ENCODE peak calls at places on chromosomes 11 and 22, in four cellular contexts. Z is progenitor cell of endocrine pancreas, S is tibial nerve, J is GM13976. F is an unnamed sample.

GRCh38 chr11:114162719-114163123 is 103.2 kb downstream of the ZBTB16 start:
- DNase-seq in J (no peak), Z (no peak), S (peak; percentile 97), F (no peak)

GRCh38 chr11:114132944-114133394 is 73.5 kb downstream of the ZBTB16 start:
- DNase-seq in J (no peak), S (no peak), Z (no peak), F (no peak)

GRCh38 chr11:132621976-132622375 is 910.3 kb downstream of the OPCML start:
- DNase-seq in S (no peak), J (no peak), Z (no peak), F (no peak)

GRCh38 chr11:129643031-129643721 is 172.5 kb upstream of the TMEM45B start:
- DNase-seq in J (no peak), S (no peak), Z (no peak), F (no peak)

GRCh38 chr11:19955660-19956059 is 204.6 kb downstream of the DBX1 start:
- DNase-seq in S (no peak), J (no peak), Z (no peak), F (no peak)

GRCh38 chr11:125053167-125053566 is 9.9 kb upstream of the SLC37A2 start:
- DNase-seq in S (no peak), J (no peak), Z (no peak), F (no peak)

GRCh38 chr11:61268588-61269250 is 26.4 kb downstream of the VWCE start:
- DNase-seq in S (no peak), J (no peak), Z (no peak), F (no peak)

GRCh38 chr22:50729391-50730012 is 8.5 kb upstream of the ACR start:
- DNase-seq in J (no peak), Z (no peak), S (no peak), F (no peak)

GRCh38 chr22:47158457-47158856 is 396.0 kb downstream of the TBC1D22A start:
- DNase-seq in Z (no peak), S (no peak), J (no peak), F (no peak)

GRCh38 chr11:30583505-30584280 is 2.5 kb downstream of the MPPED2 start:
- DNase-seq in J (peak; percentile 9), S (no peak), Z (peak; percentile 9), F (peak; percentile 8)

GRCh38 chr11:72786305-72787261 is 7.3 kb downstream of the STARD10 start:
- DNase-seq in J (no peak), S (no peak), Z (peak; percentile 60), F (no peak)

GRCh38 chr11:74288911-74289310 is 22.5 kb downstream of the P4HA3 start:
- DNase-seq in S (no peak), Z (no peak), J (no peak), F (no peak)

GRCh38 chr22:42581762-42582716 is 28.3 kb downstream of the SERHL2 start:
- DNase-seq in Z (peak; percentile 58), J (peak; percentile 90), S (peak; percentile 72), F (peak; percentile 79)

DNA sequence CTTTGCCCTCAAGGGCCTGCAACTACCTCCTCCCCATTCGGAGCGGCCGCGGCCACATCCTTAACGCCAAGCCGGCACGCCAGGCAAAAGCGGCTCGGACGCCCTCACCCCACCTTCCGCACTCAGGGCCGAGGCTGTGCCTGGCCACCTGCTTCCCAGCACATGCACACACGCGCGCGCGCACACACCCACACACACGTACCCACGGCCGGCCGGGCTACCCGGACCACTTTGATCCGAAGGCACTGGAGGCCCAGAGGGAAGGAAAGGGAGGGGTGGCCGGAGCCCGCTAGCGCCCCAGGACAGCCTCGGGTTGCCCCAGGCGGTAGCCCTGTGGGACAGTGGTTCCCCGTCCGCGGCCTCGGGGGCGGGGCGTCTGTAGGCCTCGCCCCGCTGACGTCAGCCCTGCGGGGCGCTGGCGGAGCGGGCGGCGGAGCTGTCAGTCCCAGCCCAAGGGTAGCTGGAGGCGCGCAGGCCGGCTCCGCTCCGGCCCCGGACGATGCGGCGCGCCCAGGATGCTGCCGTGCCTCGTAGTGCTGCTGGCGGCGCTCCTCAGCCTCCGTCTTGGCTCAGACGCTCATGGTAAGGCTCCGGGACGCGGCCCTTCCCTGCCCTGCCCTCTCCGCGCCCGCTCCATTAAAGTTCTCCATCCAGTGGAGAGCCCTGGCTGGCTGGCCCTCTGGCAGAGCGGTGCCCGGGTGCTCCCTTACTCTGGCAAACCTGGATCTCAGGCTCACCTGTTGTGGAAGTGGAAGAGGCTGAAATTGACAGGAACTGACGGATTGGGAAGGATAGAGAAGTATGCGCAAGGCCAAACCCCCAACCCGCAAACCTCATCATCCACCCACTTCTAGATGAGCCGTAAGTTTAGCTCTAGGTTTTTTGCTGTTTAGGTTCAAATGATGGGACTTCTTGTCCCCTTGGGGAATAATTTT is at the start of gene IL10RA:
- DNase-seq in Z (peak; percentile 76), S (peak; percentile 32), J (peak; percentile 97), F (peak; percentile 76)
- TF ChIP-seq CTCF in Z (peak; percentile 18), S (no peak), J (no peak), F (no peak)

GRCh38 chr11:63277345-63277943 is 34.0 kb upstream of the SLC22A25 start:
- DNase-seq in S (no peak), J (no peak), Z (no peak), F (no peak)
- TF ChIP-seq CTCF in S (no peak), J (no peak), Z (no peak), F (no peak)

DNA sequence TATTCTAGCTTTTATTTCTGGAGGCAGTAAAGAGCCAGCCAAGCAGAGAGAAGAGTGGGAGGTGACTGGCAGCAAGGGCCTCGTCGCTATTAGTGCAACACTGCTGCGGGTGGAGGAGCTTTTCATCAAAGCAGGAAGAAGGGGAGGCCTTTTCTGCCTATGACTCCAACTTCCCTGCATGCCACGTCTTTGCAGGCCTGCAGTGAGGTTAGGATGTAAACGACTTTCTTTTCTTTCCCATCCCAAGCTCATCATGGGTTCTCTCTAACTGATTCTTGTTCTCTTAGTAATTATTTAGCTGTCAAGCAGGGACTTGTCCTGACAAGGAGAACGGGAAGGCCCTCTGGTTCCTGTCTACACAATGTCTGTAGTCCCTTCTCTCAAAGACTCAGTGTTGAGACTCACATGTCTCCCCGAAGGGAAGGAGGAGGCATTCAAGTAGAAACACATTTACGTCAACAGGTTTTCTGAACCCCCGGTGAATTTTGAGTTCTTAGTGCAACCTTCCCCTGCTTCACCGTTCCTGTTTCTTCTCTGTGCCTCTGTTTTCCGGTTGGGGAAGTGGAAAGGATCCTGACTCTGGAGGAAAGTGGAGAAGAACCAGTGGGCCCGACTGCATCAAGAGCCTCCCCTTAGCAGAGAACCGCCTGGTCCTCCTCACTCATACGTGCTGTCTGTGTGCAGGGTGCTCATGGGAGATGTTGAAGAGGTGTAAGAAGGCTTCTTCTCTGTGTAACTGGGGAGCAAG is 56.9 kb downstream of the PACS1 start:
- DNase-seq in S (peak; percentile 48), J (peak; percentile 42), Z (no peak), F (peak; percentile 18)
- TF ChIP-seq CTCF in S (no peak), J (no peak), Z (no peak), F (no peak)

DNA sequence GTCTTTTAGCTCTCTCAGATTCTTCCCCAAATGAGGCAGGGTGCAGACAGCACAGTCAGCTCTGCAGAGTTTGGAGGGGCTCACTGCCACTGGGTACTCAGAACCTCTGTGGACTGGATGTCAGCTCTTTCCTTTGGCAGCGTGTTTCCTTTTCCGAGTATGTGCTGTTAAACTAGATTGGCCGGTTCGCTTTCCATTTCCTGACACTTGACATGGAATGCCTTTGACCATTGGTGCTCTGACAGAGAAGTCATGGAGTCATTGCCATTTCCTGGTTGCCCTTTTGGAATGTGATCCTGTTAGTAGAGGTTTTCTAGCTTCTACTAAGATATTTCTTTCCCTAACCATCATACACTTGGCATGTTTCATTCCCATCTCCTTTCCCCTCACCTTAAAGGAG is 86.7 kb downstream of the SWAP70 start:
- DNase-seq in Z (no peak), S (no peak), J (no peak), F (no peak)
- TF ChIP-seq CTCF in Z (no peak), S (no peak), J (no peak), F (no peak)

DNA sequence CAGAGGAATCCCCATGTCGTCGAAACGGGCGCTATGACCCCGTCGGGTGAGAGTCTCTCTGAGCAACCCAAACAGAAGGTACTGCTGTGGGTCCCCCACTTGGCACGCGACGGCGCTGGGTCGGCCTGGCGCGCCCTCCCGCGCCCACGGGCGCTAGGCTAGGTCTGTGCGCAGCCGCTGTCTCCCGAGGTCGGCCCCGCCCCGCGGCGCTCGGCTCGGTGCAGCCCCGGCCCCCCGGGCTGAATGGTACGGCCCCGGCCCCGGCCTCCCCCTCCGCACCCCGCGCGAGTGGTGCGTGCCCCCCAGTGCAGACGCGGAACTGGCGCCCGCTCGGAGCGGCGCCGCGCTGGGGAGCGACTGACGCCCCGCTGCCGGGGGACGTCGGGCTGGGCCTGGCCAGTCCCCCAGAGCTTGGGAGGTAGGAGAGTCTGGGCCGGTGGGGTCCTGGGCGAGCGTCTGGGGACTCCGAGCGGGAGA is at the start of gene MADD:
- DNase-seq in J (peak; percentile 98), S (peak; percentile 64), Z (peak; percentile 76), F (peak; percentile 77)
- TF ChIP-seq CTCF in J (no peak), S (peak; percentile 32), Z (no peak), F (no peak)

DNA sequence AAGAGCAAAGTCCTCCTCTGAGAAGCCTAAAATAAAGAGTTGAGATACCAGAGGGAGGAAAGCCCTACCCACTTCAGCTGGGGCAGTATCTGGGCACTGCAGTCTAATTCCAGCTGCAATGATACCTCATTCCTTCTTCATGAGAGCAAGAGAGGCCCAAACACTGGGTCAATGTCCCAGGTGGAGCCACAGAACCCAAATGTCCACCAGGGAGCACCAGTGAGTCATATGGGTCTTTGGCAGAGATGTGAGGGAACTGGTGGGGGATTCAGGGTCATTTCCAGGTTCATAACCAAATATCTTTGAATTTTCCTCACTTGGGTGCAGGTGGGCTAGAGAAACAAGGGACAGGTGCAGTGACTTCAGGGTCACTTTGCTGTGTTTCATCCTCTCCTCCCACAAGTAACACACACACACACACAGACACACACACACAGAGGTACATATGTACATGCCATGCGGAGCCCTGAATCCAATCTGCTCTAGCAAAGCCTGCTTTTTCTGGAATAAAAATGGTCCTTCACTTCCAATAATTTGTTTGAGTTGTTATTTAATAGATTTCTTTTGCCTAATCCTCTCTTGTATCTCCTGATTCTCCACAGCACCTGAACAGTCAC is 585.4 kb downstream of the SOX6 start:
- DNase-seq in Z (no peak), J (no peak), S (peak; percentile 56), F (peak; percentile 60)
- TF ChIP-seq CTCF in Z (peak; percentile 57), J (peak; percentile 30), S (peak; percentile 33), F (peak; percentile 59)

DNA sequence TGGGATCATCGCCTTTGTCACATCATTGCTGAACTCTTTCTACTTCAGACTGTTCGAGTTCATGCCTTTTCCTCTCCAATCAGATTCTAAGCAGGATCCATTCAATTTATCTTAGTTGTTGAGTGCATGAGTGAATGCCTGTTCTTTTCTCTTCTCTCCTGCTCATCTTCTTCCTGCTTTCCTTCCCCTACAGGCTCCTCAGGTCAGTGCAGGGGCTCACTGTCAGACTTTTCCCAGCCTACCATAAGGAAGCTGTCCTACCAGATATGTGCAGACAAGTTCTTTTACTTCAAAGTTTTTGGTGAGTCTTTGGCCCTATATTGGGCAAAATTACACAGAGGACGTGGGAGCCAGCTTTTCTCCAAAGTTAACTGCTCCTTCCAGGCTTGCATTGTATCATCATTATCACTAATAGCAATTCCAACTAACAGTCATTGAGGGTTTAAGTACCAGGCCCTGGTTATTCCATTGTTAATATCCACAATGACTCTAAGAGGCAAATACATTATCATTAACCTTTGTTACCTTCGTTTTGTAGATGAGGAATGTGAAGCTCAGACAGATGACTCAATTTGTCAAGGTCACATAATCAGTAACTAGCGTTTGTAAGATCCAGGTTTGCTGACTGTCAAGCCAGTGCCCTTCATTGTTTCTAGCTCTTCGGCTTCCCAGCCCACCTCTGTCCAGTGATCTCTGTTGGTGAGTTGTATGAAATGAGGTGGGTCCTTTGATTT is 30.4 kb downstream of the OR6Q1 start:
- DNase-seq in J (no peak), Z (no peak), S (no peak), F (no peak)
- TF ChIP-seq CTCF in J (no peak), Z (peak; percentile 37), S (no peak), F (peak; percentile 35)